ENCODE peak calls at places on chromosomes 11 and 22, in four cellular contexts. W, D, N and X are unnamed samples.
A peak's percentile ranks its signal among the peaks of the same experiment; 100 is the strongest.

GRCh38 chr22:29596408-29596807 is 7.0 kb upstream of the NF2 start:
- DNase-seq in N (no peak), D (no peak), W (no peak), X (no peak)

GRCh38 chr11:108370315-108370714 is 97.0 kb downstream of the C11orf65 start:
- DNase-seq in N (no peak), W (no peak), D (no peak), X (no peak)

GRCh38 chr11:113992459-113993105 is 17.7 kb downstream of the HTR3A start:
- DNase-seq in W (no peak), D (no peak), N (no peak), X (no peak)

GRCh38 chr11:111942826-111943225 is 5.7 kb downstream of the DIXDC1 start:
- DNase-seq in D (no peak), W (no peak), N (no peak), X (no peak)

GRCh38 chr11:33692013-33692504 is 8.6 kb downstream of the C11orf91 start:
- DNase-seq in W (peak; percentile 76), N (no peak), D (no peak), X (no peak)

GRCh38 chr22:46432164-46433068 is 96.9 kb downstream of the TRMU start:
- DNase-seq in D (no peak), W (no peak), N (no peak), X (no peak)

GRCh38 chr22:37406836-37407235 is 20.4 kb downstream of the ELFN2 start:
- DNase-seq in N (no peak), D (no peak), W (no peak), X (no peak)

GRCh38 chr11:44434191-44434590 is 124.3 kb upstream of the ALX4 start:
- DNase-seq in N (no peak), D (no peak), W (no peak), X (no peak)

GRCh38 chr11:117145393-117145761 is 1.3 kb downstream of the PAFAH1B2 start:
- DNase-seq in D (peak; percentile 59), N (no peak), W (peak; percentile 16), X (peak; percentile 64)

GRCh38 chr11:84097186-84097585 is 811.0 kb upstream of the CCDC90B start:
- DNase-seq in N (no peak), W (no peak), D (no peak), X (no peak)

GRCh38 chr22:39932918-39933649 is 27.1 kb upstream of the TMA7B start:
- DNase-seq in N (no peak), W (peak; percentile 29), D (peak; percentile 79), X (peak; percentile 69)

GRCh38 chr11:44726278-44727113 is at the start of gene TSPAN18:
- DNase-seq in D (peak; percentile 64), N (peak; percentile 13), W (no peak), X (peak; percentile 70)

GRCh38 chr22:17945851-17946690 is 78.3 kb downstream of the MICAL3 start:
- DNase-seq in W (no peak), D (no peak), N (no peak), X (no peak)

GRCh38 chr11:133842053-133842452 is 3.3 kb downstream of the SPATA19 start:
- DNase-seq in W (no peak), D (peak; percentile 3), N (no peak), X (no peak)

GRCh38 chr11:112364962-112365481 is 104.4 kb upstream of the PLET1 start:
- DNase-seq in W (peak; percentile 46), N (no peak), D (no peak), X (no peak)

GRCh38 chr22:49958961-49959781 is 1.4 kb upstream of the PIM3 start:
- DNase-seq in W (peak; percentile 85), D (no peak), N (no peak), X (no peak)

GRCh38 chr22:49960159-49960966 is at the start of gene PIM3:
- DNase-seq in D (peak; percentile 95), W (peak; percentile 94), N (peak; percentile 84), X (peak; percentile 96)

GRCh38 chr22:49958462-49958921 is 2.1 kb upstream of the PIM3 start:
- DNase-seq in W (no peak), N (no peak), D (no peak), X (no peak)

GRCh38 chr22:49960967-49961600 is 512 bp downstream of the PIM3 start:
- DNase-seq in N (no peak), W (no peak), D (no peak), X (no peak)

DNA sequence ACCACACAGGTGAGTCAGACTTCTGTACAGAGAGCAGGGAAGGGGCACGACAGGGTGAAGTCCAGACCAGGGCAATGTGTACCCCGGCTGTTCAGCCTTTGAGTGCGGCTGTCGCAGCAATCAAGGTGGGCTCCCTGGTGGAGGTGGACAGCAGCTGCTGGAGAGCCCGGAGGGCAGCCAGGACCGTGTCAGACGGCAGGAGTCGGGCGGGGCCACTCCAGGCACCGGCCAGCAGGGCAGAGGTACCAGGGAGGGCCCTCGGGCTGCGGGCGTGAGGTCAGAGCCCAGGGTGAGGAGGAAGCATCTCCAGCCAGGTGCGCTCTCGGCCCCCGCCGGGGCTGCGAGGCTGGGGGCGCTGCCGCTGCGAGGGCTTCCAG is 802 bp upstream of the PIM3 start:
- DNase-seq in D (no peak), W (peak; percentile 74), N (no peak), X (no peak)
- TF ChIP-seq TARDBP in D (no peak), W (no peak), N (no peak), X (no peak)

GRCh38 chr11:118663381-118663780 is 16.1 kb downstream of the TREH start:
- DNase-seq in W (no peak), N (no peak), D (no peak), X (no peak)

GRCh38 chr11:118661425-118662301 is 17.8 kb downstream of the TREH start:
- DNase-seq in D (no peak), N (no peak), W (no peak), X (no peak)

GRCh38 chr11:118663929-118664328 is 15.5 kb downstream of the TREH start:
- DNase-seq in D (no peak), W (no peak), N (no peak), X (no peak)

GRCh38 chr11:118660646-118661424 is 18.6 kb downstream of the TREH start:
- DNase-seq in W (peak; percentile 24), N (no peak), D (no peak), X (no peak)

GRCh38 chr11:118662401-118663271 is 16.8 kb downstream of the TREH start:
- DNase-seq in D (no peak), W (no peak), N (no peak), X (no peak)
- TF ChIP-seq TARDBP in D (no peak), W (no peak), N (no peak), X (no peak)

DNA sequence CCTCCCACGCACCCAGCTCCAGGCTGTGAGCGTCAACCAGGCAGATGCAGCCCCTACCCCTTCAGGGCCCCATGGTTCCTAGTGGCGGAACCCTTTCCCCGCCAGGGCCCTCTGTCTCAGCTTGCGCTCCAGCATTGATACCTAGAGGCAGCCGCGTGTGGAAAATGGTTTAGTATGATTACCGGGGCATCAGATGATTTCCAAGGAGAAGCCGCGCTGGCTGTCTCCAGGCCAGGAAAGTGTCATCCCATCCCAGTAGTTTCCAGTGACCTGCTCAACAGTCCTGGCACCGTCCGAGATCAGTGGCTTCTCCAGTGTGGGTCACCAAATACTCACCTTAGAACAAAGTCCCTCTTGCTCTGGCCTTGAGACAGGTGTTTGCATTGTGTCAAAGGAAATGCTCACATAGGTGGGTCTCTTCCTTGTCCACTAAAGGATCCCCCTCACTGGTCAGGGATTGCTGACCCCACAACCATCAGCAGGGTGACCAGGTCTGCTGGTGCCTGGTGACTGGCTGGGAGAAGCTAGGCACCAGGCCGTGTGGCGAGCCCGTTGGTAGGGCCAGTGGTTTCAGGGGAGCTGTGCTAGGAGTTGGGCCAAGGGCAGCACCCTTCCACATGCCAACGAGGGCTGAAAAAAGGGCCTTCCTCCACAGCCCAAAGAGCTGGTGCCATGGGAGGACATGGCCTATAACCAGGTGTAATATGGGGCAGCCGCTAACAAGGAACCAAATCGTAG is 109.4 kb downstream of the MORC2 start:
- DNase-seq in N (no peak), W (no peak), D (peak; percentile 5), X (no peak)
- TF ChIP-seq TARDBP in N (no peak), W (no peak), D (no peak), X (no peak)

GRCh38 chr11:1251236-1251770 is 28.4 kb downstream of the MUC5B start:
- DNase-seq in W (no peak), N (no peak), D (no peak), X (no peak)
- TF ChIP-seq TARDBP in W (no peak), N (no peak), D (no peak), X (no peak)

GRCh38 chr11:104918113-104918824 is 20.0 kb upstream of the CASP12 start:
- DNase-seq in D (no peak), N (no peak), W (no peak), X (no peak)
- TF ChIP-seq TARDBP in D (no peak), N (no peak), W (no peak), X (no peak)

DNA sequence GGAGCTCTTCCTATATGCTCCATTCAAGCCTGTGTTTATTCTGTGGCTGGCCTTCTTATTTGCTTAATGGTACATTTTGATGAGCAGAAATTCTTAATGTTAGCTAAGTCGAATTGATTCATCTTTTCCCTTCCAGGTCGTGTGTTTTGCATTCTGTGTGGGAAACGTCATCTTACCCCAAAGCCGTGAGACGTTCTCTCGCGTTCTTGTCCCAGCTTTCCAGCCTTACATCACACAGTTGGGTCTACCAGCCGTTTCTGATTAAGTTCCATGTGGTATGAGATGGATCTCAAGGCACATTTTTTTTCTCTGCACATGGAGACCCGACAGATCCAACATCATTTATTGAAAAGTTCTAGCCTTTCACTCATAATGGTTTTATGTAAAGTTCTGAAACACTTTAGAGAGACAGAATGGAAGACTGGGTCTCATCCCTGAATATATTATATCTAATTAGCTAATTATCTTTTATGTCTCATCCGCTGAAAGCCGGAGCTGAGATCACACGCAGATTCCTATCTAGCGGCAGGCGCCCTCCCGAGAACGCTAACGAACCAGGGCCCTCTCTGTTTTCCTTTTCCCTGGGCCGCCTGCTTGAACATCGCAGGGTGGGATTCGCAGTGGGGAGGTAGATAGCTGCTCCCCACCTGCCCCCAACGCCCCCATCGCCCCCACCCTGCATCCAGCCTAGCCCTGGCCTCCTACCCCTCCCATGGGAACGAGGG is 1162.2 kb downstream of the BRD1 start:
- DNase-seq in W (no peak), N (no peak), D (no peak), X (no peak)
- TF ChIP-seq TARDBP in W (no peak), N (no peak), D (no peak), X (no peak)

DNA sequence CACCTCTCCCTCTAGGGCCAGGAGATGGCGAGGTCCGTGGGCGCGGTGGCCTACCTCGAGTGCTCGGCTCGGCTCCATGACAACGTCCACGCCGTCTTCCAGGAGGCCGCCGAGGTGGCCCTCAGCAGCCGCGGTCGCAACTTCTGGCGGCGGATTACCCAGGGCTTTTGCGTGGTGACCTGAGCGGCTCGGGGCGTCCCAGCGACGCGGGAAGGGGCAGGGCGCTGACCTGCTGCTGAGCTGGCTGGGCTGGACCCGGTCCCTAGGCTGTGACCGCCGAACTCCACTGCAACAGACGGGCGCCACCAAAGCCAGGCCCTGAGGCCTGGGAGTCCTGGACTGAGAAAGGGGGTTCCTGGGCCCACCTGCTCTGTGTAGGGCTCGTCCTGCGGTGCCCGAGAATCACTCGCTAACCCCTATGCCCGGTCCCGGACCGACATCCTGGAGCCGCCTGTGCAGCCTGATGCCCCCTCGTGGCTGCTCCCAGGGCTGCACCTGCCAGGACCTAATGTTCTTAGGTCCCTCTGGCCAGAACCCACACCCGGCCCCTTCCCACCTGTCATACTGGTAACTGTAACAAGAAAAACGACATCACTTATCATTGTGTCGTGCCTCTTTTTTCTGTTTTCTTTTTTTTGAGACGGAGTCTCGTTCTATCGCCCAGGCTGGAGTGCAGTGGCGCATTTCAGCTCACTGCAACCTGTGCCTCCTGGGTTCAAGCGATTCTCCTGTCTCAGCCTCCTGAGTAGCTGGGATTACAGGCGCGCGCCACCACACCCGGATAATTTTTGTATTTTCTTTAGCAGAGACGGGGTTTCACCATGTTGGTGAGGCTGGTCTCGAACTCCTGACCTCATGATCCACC is 15.0 kb downstream of the RHOD start:
- DNase-seq in W (peak; percentile 53), D (peak; percentile 92), N (no peak), X (peak; percentile 88)
- TF ChIP-seq TARDBP in W (no peak), D (no peak), N (no peak), X (no peak)

GRCh38 chr11:88246680-88247079 is 71.4 kb upstream of the RAB38 start:
- DNase-seq in W (no peak), N (no peak), D (no peak), X (no peak)
- TF ChIP-seq TARDBP in W (no peak), N (no peak), D (no peak), X (no peak)